ENCODE peak calls at places on chromosomes 13 and 19, in nine cellular contexts. I, V, U, Z, O, S, W, C and M are unnamed samples.

GRCh38 chr13:80342541-80343371 is 1.8 kb upstream of the SPRY2 start:
- DNase-seq in S (peak), I (peak), W (no peak), C (peak), Z (no peak), O (no peak), V (peak), U (peak), M (peak)

GRCh38 chr19:41265376-41266153 is 1.4 kb downstream of the HNRNPUL1 start:
- DNase-seq in S (no peak), C (no peak), U (no peak), O (no peak), V (peak), I (peak), W (no peak), Z (no peak), M (peak)

GRCh38 chr13:44843403-44843802 is 145.9 kb downstream of the NUFIP1 start:
- DNase-seq in W (no peak), O (no peak), S (no peak), C (no peak), Z (peak), V (no peak), I (no peak), U (no peak), M (no peak)

GRCh38 chr13:101575591-101575990 is 123.1 kb downstream of the ITGBL1 start:
- DNase-seq in U (no peak), C (no peak), S (no peak), O (no peak), Z (no peak), I (no peak), W (no peak), V (no peak), M (no peak)

GRCh38 chr13:29935309-29935981 is 85.0 kb upstream of the UBL3 start:
- DNase-seq in V (peak), U (peak), W (no peak), S (peak), Z (no peak), C (peak), O (no peak), I (no peak), M (peak)

GRCh38 chr19:18149596-18149975 is 3.4 kb upstream of the PIK3R2 start:
- DNase-seq in W (no peak), I (no peak), S (no peak), C (no peak), U (no peak), O (no peak), V (no peak), Z (no peak), M (no peak)

GRCh38 chr19:16867211-16867610 is 21.6 kb upstream of the F2RL3 start:
- DNase-seq in C (no peak), U (no peak), Z (no peak), S (no peak), W (no peak), I (no peak), O (no peak), V (no peak), M (no peak)

GRCh38 chr19:54255105-54255775 is 1.8 kb downstream of the LILRB5 start:
- DNase-seq in O (no peak), Z (no peak), S (no peak), W (no peak), V (no peak), U (no peak), I (no peak), C (no peak), M (no peak)

GRCh38 chr13:113783966-113784644 is 25.1 kb downstream of the TMEM255B start:
- DNase-seq in C (no peak), Z (no peak), V (no peak), U (no peak), O (no peak), W (no peak), S (no peak), I (no peak), M (no peak)

GRCh38 chr19:35742121-35742724 is at the start of gene IGFLR1:
- DNase-seq in W (no peak), S (peak), O (no peak), C (peak), Z (no peak), I (no peak), U (peak), V (peak), M (peak)

GRCh38 chr13:111058796-111059506 is 56.2 kb upstream of the ARHGEF7 start:
- DNase-seq in V (no peak), C (no peak), S (no peak), W (no peak), I (no peak), U (no peak), Z (no peak), O (no peak), M (no peak)

GRCh38 chr19:38841787-38842438 is 7.9 kb downstream of the HNRNPL start:
- DNase-seq in V (peak), O (no peak), Z (no peak), C (no peak), W (no peak), I (no peak), U (no peak), S (peak), M (peak)

GRCh38 chr13:113776231-113777125 is 17.5 kb downstream of the TMEM255B start:
- DNase-seq in C (no peak), O (no peak), U (no peak), S (no peak), Z (no peak), W (no peak), I (no peak), V (no peak), M (no peak)

GRCh38 chr13:31982124-31982523 is 49.5 kb upstream of the FRY start:
- DNase-seq in Z (no peak), C (no peak), W (no peak), U (no peak), V (no peak), O (no peak), I (no peak), S (no peak), M (no peak)

GRCh38 chr13:24306632-24307031 is 2.7 kb upstream of the C1QTNF9 start:
- DNase-seq in C (no peak), S (no peak), Z (peak), O (no peak), I (no peak), V (no peak), U (no peak), W (no peak), M (no peak)

GRCh38 chr13:98930014-98930625 is 47.7 kb downstream of the DOCK9 start:
- DNase-seq in V (peak), O (no peak), U (no peak), Z (no peak), S (no peak), W (no peak), C (no peak), I (no peak), M (no peak)

GRCh38 chr13:114212096-114212495 is 22.6 kb upstream of the CDC16 start:
- DNase-seq in V (no peak), I (no peak), W (no peak), U (no peak), Z (no peak), S (no peak), C (no peak), O (peak), M (no peak)

GRCh38 chr13:94063096-94063495 is 416.4 kb downstream of the DCT start:
- DNase-seq in U (no peak), C (no peak), V (no peak), O (no peak), S (no peak), I (no peak), W (no peak), Z (peak), M (no peak)

GRCh38 chr19:49475995-49476880 is 2.2 kb downstream of the FLT3LG start:
- DNase-seq in S (peak), C (no peak), V (peak), W (no peak), U (peak), I (no peak), O (no peak), Z (no peak), M (peak)